ENCODE peak calls at places on chromosome 3, in four cellular contexts. Q, X, L and I are unnamed samples.

GRCh38 chr3:64179249-64179648 is 46.0 kb downstream of the PRICKLE2 start:
- DNase-seq in Q (no peak), X (no peak), L (no peak), I (no peak)

GRCh38 chr3:57434041-57434440 is 110.1 kb downstream of the DNAH12 start:
- DNase-seq in Q (no peak), X (no peak), L (peak; percentile 53), I (peak; percentile 8)

GRCh38 chr3:18159681-18160080 is 265.5 kb downstream of the SATB1 start:
- DNase-seq in Q (no peak), X (no peak), L (no peak), I (no peak)

GRCh38 chr3:19489936-19490335 is 341.6 kb downstream of the KCNH8 start:
- DNase-seq in Q (no peak), X (no peak), L (no peak), I (no peak)

GRCh38 chr3:75768303-75769017 is 16.9 kb downstream of the ZNF717 start:
- DNase-seq in Q (no peak), X (no peak), L (no peak), I (no peak)

GRCh38 chr3:14678015-14678503 is 3.1 kb downstream of the C3orf20 start:
- DNase-seq in Q (no peak), X (no peak), L (peak; percentile 5), I (no peak)

GRCh38 chr3:43582876-43583275 is 38.9 kb downstream of the ANO10 start:
- DNase-seq in Q (no peak), X (no peak), L (peak; percentile 30), I (peak; percentile 17)

GRCh38 chr3:148882288-148882687 is 17.2 kb downstream of the CPA3 start:
- DNase-seq in Q (no peak), X (no peak), L (no peak), I (no peak)

GRCh38 chr3:150180349-150180748 is 209.7 kb upstream of the PFN2 start:
- DNase-seq in Q (no peak), X (no peak), L (no peak), I (peak; percentile 45)

GRCh38 chr3:18111702-18112311 is 313.3 kb downstream of the SATB1 start:
- DNase-seq in Q (no peak), X (no peak), L (no peak), I (no peak)

GRCh38 chr3:6417174-6417573 is 443.7 kb upstream of the GRM7 start:
- DNase-seq in Q (no peak), X (no peak), L (no peak), I (no peak)
- TF ChIP-seq CTCF in Q (no peak), X (no peak), L (no peak), I (no peak)

DNA sequence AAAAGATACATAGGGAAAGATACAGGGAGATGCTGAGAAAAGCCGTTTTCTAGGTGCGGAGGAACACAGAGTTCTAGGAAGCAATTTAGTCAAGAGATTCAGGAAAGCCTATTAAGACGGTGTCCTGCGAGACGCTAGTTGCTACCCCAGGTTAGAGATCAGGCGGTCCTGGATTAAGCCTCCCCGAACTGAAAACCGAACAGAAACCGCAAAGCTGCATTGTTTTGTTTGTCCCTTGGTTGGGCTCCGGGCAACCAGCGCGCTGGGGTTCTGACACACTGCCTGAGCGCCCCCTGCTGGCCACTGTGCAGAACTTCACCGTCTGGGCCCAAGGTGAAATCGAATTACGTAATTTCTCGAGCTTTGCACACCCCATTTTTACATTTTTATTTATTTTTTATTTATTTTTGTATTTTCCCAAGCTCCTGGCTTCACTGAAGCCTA is 37.3 kb upstream of the NDUFB4 start:
- DNase-seq in Q (peak; percentile 94), X (peak; percentile 84), L (peak; percentile 90), I (peak; percentile 46)
- H3K4me3 ChIP-seq in Q (peak overlapping the region; percentile 46), X (peak overlapping the region; percentile 61), L (peak overlapping the region; percentile 31), I (peak overlapping the region; percentile 50)

GRCh38 chr3:156806698-156807097 is 19.5 kb upstream of the LEKR1 start:
- DNase-seq in Q (no peak), X (no peak), L (no peak), I (no peak)

GRCh38 chr3:156803949-156804741 is 22.0 kb upstream of the LEKR1 start:
- DNase-seq in Q (no peak), X (no peak), L (no peak), I (no peak)

GRCh38 chr3:156801746-156802145 is 24.4 kb upstream of the LEKR1 start:
- DNase-seq in Q (no peak), X (no peak), L (no peak), I (no peak)

GRCh38 chr3:156808025-156808424 is 18.1 kb upstream of the LEKR1 start:
- DNase-seq in Q (no peak), X (no peak), L (no peak), I (no peak)

DNA sequence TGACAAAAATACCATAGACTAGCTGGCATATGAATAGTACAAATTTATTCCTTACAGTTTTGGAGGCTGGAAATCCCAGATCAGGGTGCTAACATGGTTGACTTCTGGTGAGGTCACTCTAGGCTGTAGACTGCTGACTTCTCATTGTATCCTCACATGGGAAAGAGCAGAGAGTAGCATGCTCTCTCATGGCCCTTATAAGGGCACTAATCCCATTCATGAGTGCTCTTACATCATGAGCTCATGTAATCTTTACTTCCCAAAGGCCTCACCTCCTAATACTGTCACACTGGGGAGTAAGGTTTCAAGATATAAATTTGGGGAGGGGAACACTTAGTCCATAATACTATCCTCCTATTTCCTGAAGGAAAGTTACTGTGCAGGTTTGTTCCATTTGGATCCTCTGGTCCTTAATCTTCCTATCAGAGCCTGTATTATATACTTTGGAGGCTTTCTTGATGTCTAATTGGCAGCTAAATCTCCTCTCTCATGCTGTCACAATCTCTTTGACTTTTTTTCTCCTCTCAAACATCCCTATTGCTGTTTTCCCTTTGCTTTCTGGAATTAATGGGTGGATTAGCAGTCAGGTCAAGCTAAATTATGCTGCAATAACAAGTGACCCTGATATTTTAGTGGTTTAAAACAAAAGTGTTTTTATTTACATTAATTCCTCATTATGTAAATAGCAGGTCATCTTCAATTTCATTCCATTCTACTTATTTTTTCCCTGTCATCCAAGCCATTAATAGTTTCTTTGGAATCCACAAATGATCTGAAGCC is 23.1 kb upstream of the LEKR1 start:
- DNase-seq in Q (no peak), X (no peak), L (no peak), I (no peak)
- TF ChIP-seq CTCF in Q (no peak), X (no peak), L (no peak), I (no peak)

GRCh38 chr3:187454416-187454815 is 86.2 kb downstream of the RTP4 start:
- DNase-seq in Q (no peak), X (no peak), L (no peak), I (no peak)

GRCh38 chr3:187445352-187445751 is 77.2 kb downstream of the RTP4 start:
- DNase-seq in Q (no peak), X (no peak), L (no peak), I (no peak)

GRCh38 chr3:187450791-187451190 is 82.6 kb downstream of the RTP4 start:
- DNase-seq in Q (no peak), X (no peak), L (no peak), I (no peak)

GRCh38 chr3:187447737-187448136 is 79.6 kb downstream of the RTP4 start:
- DNase-seq in Q (no peak), X (no peak), L (no peak), I (no peak)

GRCh38 chr3:187448674-187449073 is 80.5 kb downstream of the RTP4 start:
- DNase-seq in Q (no peak), X (no peak), L (no peak), I (no peak)
- H3K4me3 ChIP-seq in Q (no peak overlapping the region), X (no peak overlapping the region), L (no peak overlapping the region), I (no peak overlapping the region)

DNA sequence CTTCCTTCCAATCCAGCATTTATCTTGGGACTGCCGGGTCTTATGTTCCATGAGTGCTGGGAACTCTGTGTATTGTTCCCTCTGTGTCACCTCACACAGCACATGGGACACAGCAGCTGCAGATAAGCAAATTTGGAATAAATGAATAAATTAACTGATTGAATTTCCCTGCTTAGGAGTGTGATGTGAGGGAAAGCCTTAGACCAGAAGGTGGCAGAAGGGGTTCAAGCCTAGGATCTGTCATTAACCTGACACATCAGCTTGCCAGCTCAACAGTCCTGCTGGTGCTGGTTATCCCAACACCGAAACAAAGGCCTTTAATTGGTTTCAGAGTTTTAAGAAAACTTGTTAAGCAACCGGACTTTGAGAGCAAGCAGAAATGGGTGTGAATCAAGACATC is 114.4 kb downstream of the OXSM start:
- DNase-seq in Q (no peak), X (no peak), L (no peak), I (no peak)
- TF ChIP-seq CTCF in Q (no peak), X (no peak), L (no peak), I (no peak)

GRCh38 chr3:51669241-51670052 is 1.6 kb upstream of the TEX264 start:
- DNase-seq in Q (peak; percentile 91), X (peak; percentile 79), L (peak; percentile 88), I (peak; percentile 32)
- H3K4me3 ChIP-seq in Q (no peak overlapping the region), X (no peak overlapping the region), L (no peak overlapping the region), I (no peak overlapping the region)

GRCh38 chr3:111668912-111669488 is 73.9 kb upstream of the ZBED2 start:
- DNase-seq in Q (no peak), X (no peak), L (peak; percentile 61), I (peak; percentile 55)
- TF ChIP-seq CTCF in Q (peak; percentile 33), X (peak; percentile 85), L (peak; percentile 74), I (peak; percentile 68)

DNA sequence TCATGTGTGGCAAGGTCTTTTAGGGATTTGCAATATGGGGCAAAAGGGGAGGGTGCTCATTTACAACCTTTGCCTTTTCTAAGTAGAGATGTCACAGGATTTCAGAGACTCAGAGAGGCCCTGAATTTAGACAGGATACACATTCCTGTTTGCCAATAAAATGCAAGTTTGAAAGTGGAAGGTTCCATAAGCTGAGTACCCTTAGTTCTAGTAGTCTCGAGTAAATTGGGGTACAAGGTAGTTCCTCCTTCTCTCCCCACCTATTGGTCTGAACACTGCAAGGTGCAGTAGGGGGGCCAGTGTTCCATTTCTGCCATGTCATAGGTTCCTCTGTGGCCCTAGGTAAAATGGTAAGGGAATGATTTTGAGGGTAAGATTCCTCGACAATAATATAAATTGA is 5.8 kb downstream of the SOX2 start:
- DNase-seq in Q (no peak), X (no peak), L (no peak), I (no peak)
- H3K4me3 ChIP-seq in Q (no peak overlapping the region), X (no peak overlapping the region), L (no peak overlapping the region), I (no peak overlapping the region)

GRCh38 chr3:73610493-73610892 is 14.2 kb downstream of the PDZRN3 start:
- DNase-seq in Q (no peak), X (no peak), L (no peak), I (no peak)

GRCh38 chr3:73611176-73611575 is 13.6 kb downstream of the PDZRN3 start:
- DNase-seq in Q (no peak), X (no peak), L (no peak), I (no peak)

GRCh38 chr3:73616056-73616455 is 8.7 kb downstream of the PDZRN3 start:
- DNase-seq in Q (no peak), X (no peak), L (no peak), I (no peak)

GRCh38 chr3:73618461-73618860 is 6.3 kb downstream of the PDZRN3 start:
- DNase-seq in Q (no peak), X (no peak), L (no peak), I (no peak)

GRCh38 chr3:73614385-73614784 is 10.4 kb downstream of the PDZRN3 start:
- DNase-seq in Q (no peak), X (no peak), L (no peak), I (peak; percentile 85)
- TF ChIP-seq CTCF in Q (no peak), X (no peak), L (peak; percentile 12), I (no peak)